ENCODE peak calls at places on chromosomes 1 and 21, in six cellular contexts. One of them, this sample, is unnamed.

GRCh38 chr1:33181038-33181861 is 593 bp downstream of the TRIM62 start:
- DNase-seq in Peyer's patch: peak
- DNase-seq in fibroblast of lung: peak
- DNase-seq in CD8-positive, alpha-beta T cell: peak
- DNase-seq in tibial nerve: no peak
- DNase-seq in foreskin keratinocyte: peak
- DNase-seq in this sample: peak

GRCh38 chr1:35884934-35885333 is 1.9 kb downstream of the AGO1 start:
- DNase-seq in Peyer's patch: no peak
- DNase-seq in fibroblast of lung: no peak
- DNase-seq in CD8-positive, alpha-beta T cell: no peak
- DNase-seq in tibial nerve: no peak
- DNase-seq in foreskin keratinocyte: no peak
- DNase-seq in this sample: no peak

GRCh38 chr1:8816831-8817412 is 518 bp downstream of the RERE start:
- DNase-seq in Peyer's patch: peak
- DNase-seq in fibroblast of lung: peak
- DNase-seq in CD8-positive, alpha-beta T cell: peak
- DNase-seq in tibial nerve: no peak
- DNase-seq in foreskin keratinocyte: no peak
- DNase-seq in this sample: peak

GRCh38 chr1:41500781-41501518 is 16.5 kb upstream of the EDN2 start:
- DNase-seq in Peyer's patch: no peak
- DNase-seq in fibroblast of lung: peak
- DNase-seq in CD8-positive, alpha-beta T cell: no peak
- DNase-seq in tibial nerve: no peak
- DNase-seq in foreskin keratinocyte: peak
- DNase-seq in this sample: no peak

GRCh38 chr1:172118618-172119017 is 277.3 kb downstream of the DNM3 start:
- DNase-seq in Peyer's patch: no peak
- DNase-seq in fibroblast of lung: no peak
- DNase-seq in CD8-positive, alpha-beta T cell: no peak
- DNase-seq in tibial nerve: no peak
- DNase-seq in foreskin keratinocyte: no peak
- DNase-seq in this sample: no peak

GRCh38 chr1:8116892-8117262 is 90.8 kb upstream of the ERRFI1 start:
- DNase-seq in Peyer's patch: no peak
- DNase-seq in fibroblast of lung: peak
- DNase-seq in CD8-positive, alpha-beta T cell: no peak
- DNase-seq in tibial nerve: peak
- DNase-seq in foreskin keratinocyte: no peak
- DNase-seq in this sample: peak

GRCh38 chr21:33642896-33643657 is 776 bp downstream of the ITSN1 start:
- DNase-seq in Peyer's patch: no peak
- DNase-seq in fibroblast of lung: peak
- DNase-seq in CD8-positive, alpha-beta T cell: no peak
- DNase-seq in tibial nerve: no peak
- DNase-seq in foreskin keratinocyte: no peak
- DNase-seq in this sample: peak

GRCh38 chr1:246930830-246931548 is 759 bp downstream of the AHCTF1 start:
- DNase-seq in Peyer's patch: peak
- DNase-seq in fibroblast of lung: peak
- DNase-seq in CD8-positive, alpha-beta T cell: peak
- DNase-seq in tibial nerve: peak
- DNase-seq in foreskin keratinocyte: peak
- DNase-seq in this sample: peak

GRCh38 chr1:17347769-17348592 is 24.0 kb upstream of the PADI6 start:
- DNase-seq in Peyer's patch: no peak
- DNase-seq in fibroblast of lung: peak
- DNase-seq in CD8-positive, alpha-beta T cell: no peak
- DNase-seq in tibial nerve: no peak
- DNase-seq in foreskin keratinocyte: peak
- DNase-seq in this sample: no peak

GRCh38 chr1:164518692-164519332 is 40.2 kb upstream of the PBX1 start:
- DNase-seq in Peyer's patch: no peak
- DNase-seq in fibroblast of lung: no peak
- DNase-seq in CD8-positive, alpha-beta T cell: no peak
- DNase-seq in tibial nerve: no peak
- DNase-seq in foreskin keratinocyte: no peak
- DNase-seq in this sample: no peak

GRCh38 chr1:6588128-6588892 is 8.5 kb downstream of the ZBTB48 start:
- DNase-seq in Peyer's patch: no peak
- DNase-seq in fibroblast of lung: no peak
- DNase-seq in CD8-positive, alpha-beta T cell: no peak
- DNase-seq in tibial nerve: no peak
- DNase-seq in foreskin keratinocyte: peak
- DNase-seq in this sample: no peak

GRCh38 chr1:202126426-202126825 is 3.7 kb downstream of the GPR37L1 start:
- DNase-seq in Peyer's patch: no peak
- DNase-seq in fibroblast of lung: no peak
- DNase-seq in CD8-positive, alpha-beta T cell: no peak
- DNase-seq in tibial nerve: no peak
- DNase-seq in foreskin keratinocyte: no peak
- DNase-seq in this sample: no peak

GRCh38 chr1:230012093-230012393 is 55.0 kb upstream of the GALNT2 start:
- DNase-seq in Peyer's patch: no peak
- DNase-seq in fibroblast of lung: no peak
- DNase-seq in CD8-positive, alpha-beta T cell: no peak
- DNase-seq in tibial nerve: no peak
- DNase-seq in foreskin keratinocyte: no peak
- DNase-seq in this sample: no peak

GRCh38 chr1:100606438-100606837 is 68.5 kb downstream of the GPR88 start:
- DNase-seq in Peyer's patch: no peak
- DNase-seq in fibroblast of lung: peak
- DNase-seq in CD8-positive, alpha-beta T cell: no peak
- DNase-seq in tibial nerve: no peak
- DNase-seq in foreskin keratinocyte: no peak
- DNase-seq in this sample: peak

GRCh38 chr1:93615201-93616150 is 66.2 kb downstream of the BCAR3 start:
- DNase-seq in Peyer's patch: peak
- DNase-seq in fibroblast of lung: peak
- DNase-seq in CD8-positive, alpha-beta T cell: no peak
- DNase-seq in tibial nerve: no peak
- DNase-seq in foreskin keratinocyte: peak
- DNase-seq in this sample: no peak

GRCh38 chr21:45372732-45373355 is 32.1 kb upstream of the COL18A1 start:
- DNase-seq in Peyer's patch: no peak
- DNase-seq in fibroblast of lung: peak
- DNase-seq in CD8-positive, alpha-beta T cell: no peak
- DNase-seq in tibial nerve: no peak
- DNase-seq in foreskin keratinocyte: peak
- DNase-seq in this sample: no peak

GRCh38 chr1:3501856-3502665 is 47.6 kb downstream of the ARHGEF16 start:
- DNase-seq in Peyer's patch: peak
- DNase-seq in fibroblast of lung: peak
- DNase-seq in CD8-positive, alpha-beta T cell: no peak
- DNase-seq in tibial nerve: peak
- DNase-seq in foreskin keratinocyte: no peak
- DNase-seq in this sample: peak

GRCh38 chr1:62396871-62397270 is 40.0 kb upstream of the USP1 start:
- DNase-seq in Peyer's patch: no peak
- DNase-seq in fibroblast of lung: no peak
- DNase-seq in CD8-positive, alpha-beta T cell: no peak
- DNase-seq in tibial nerve: no peak
- DNase-seq in foreskin keratinocyte: no peak
- DNase-seq in this sample: no peak

GRCh38 chr1:158353333-158354038 is at the start of gene CD1E:
- DNase-seq in Peyer's patch: no peak
- DNase-seq in fibroblast of lung: no peak
- DNase-seq in CD8-positive, alpha-beta T cell: no peak
- DNase-seq in tibial nerve: no peak
- DNase-seq in foreskin keratinocyte: no peak
- DNase-seq in this sample: no peak
- TF ChIP-seq CTCF in Peyer's patch: no peak
- TF ChIP-seq CTCF in fibroblast of lung: no peak
- TF ChIP-seq CTCF in CD8-positive, alpha-beta T cell: no peak
- TF ChIP-seq CTCF in tibial nerve: no peak
- TF ChIP-seq CTCF in foreskin keratinocyte: no peak
- TF ChIP-seq CTCF in this sample: no peak

GRCh38 chr1:151007853-151008243 is 401 bp upstream of the PRUNE1 start:
- DNase-seq in Peyer's patch: no peak
- DNase-seq in fibroblast of lung: no peak
- DNase-seq in CD8-positive, alpha-beta T cell: no peak
- DNase-seq in tibial nerve: no peak
- DNase-seq in foreskin keratinocyte: no peak
- DNase-seq in this sample: no peak

GRCh38 chr1:151003175-151003574 is 3.5 kb downstream of the MINDY1 start:
- DNase-seq in Peyer's patch: no peak
- DNase-seq in fibroblast of lung: no peak
- DNase-seq in CD8-positive, alpha-beta T cell: no peak
- DNase-seq in tibial nerve: no peak
- DNase-seq in foreskin keratinocyte: no peak
- DNase-seq in this sample: no peak

GRCh38 chr1:151006331-151007052 is at the start of gene MINDY1:
- DNase-seq in Peyer's patch: peak
- DNase-seq in fibroblast of lung: peak
- DNase-seq in CD8-positive, alpha-beta T cell: no peak
- DNase-seq in tibial nerve: peak
- DNase-seq in foreskin keratinocyte: peak
- DNase-seq in this sample: peak

GRCh38 chr1:151008244-151009205 is at the start of gene PRUNE1:
- DNase-seq in Peyer's patch: peak
- DNase-seq in fibroblast of lung: peak
- DNase-seq in CD8-positive, alpha-beta T cell: peak
- DNase-seq in tibial nerve: peak
- DNase-seq in foreskin keratinocyte: peak
- DNase-seq in this sample: peak

GRCh38 chr1:151005729-151006330 is 872 bp downstream of the MINDY1 start:
- DNase-seq in Peyer's patch: no peak
- DNase-seq in fibroblast of lung: no peak
- DNase-seq in CD8-positive, alpha-beta T cell: no peak
- DNase-seq in tibial nerve: no peak
- DNase-seq in foreskin keratinocyte: no peak
- DNase-seq in this sample: no peak
- H3K27ac ChIP-seq in Peyer's patch: peak
- H3K27ac ChIP-seq in fibroblast of lung: peak
- H3K27ac ChIP-seq in CD8-positive, alpha-beta T cell: peak
- H3K27ac ChIP-seq in tibial nerve: peak
- H3K27ac ChIP-seq in foreskin keratinocyte: no peak
- H3K27ac ChIP-seq in this sample: peak

GRCh38 chr1:157399984-157400382 is 152.3 kb downstream of the FCRL5 start:
- DNase-seq in Peyer's patch: no peak
- DNase-seq in fibroblast of lung: no peak
- DNase-seq in CD8-positive, alpha-beta T cell: no peak
- DNase-seq in tibial nerve: no peak
- DNase-seq in foreskin keratinocyte: no peak
- DNase-seq in this sample: no peak
- TF ChIP-seq CTCF in Peyer's patch: no peak
- TF ChIP-seq CTCF in fibroblast of lung: no peak
- TF ChIP-seq CTCF in CD8-positive, alpha-beta T cell: no peak
- TF ChIP-seq CTCF in tibial nerve: no peak
- TF ChIP-seq CTCF in foreskin keratinocyte: no peak
- TF ChIP-seq CTCF in this sample: no peak

GRCh38 chr1:205782627-205783470 is 7.6 kb upstream of the RAB29 start:
- DNase-seq in Peyer's patch: no peak
- DNase-seq in fibroblast of lung: no peak
- DNase-seq in CD8-positive, alpha-beta T cell: no peak
- DNase-seq in tibial nerve: no peak
- DNase-seq in foreskin keratinocyte: no peak
- DNase-seq in this sample: no peak

GRCh38 chr1:205786599-205786998 is 11.3 kb upstream of the RAB29 start:
- DNase-seq in Peyer's patch: no peak
- DNase-seq in fibroblast of lung: no peak
- DNase-seq in CD8-positive, alpha-beta T cell: no peak
- DNase-seq in tibial nerve: no peak
- DNase-seq in foreskin keratinocyte: no peak
- DNase-seq in this sample: no peak

GRCh38 chr1:205783904-205784303 is 8.6 kb upstream of the RAB29 start:
- DNase-seq in Peyer's patch: no peak
- DNase-seq in fibroblast of lung: peak
- DNase-seq in CD8-positive, alpha-beta T cell: no peak
- DNase-seq in tibial nerve: no peak
- DNase-seq in foreskin keratinocyte: no peak
- DNase-seq in this sample: peak

GRCh38 chr1:205791568-205792180 is 16.4 kb upstream of the RAB29 start:
- DNase-seq in Peyer's patch: peak
- DNase-seq in fibroblast of lung: peak
- DNase-seq in CD8-positive, alpha-beta T cell: peak
- DNase-seq in tibial nerve: peak
- DNase-seq in foreskin keratinocyte: peak
- DNase-seq in this sample: peak

GRCh38 chr1:205787287-205787916 is 12.1 kb upstream of the RAB29 start:
- DNase-seq in Peyer's patch: no peak
- DNase-seq in fibroblast of lung: no peak
- DNase-seq in CD8-positive, alpha-beta T cell: no peak
- DNase-seq in tibial nerve: no peak
- DNase-seq in foreskin keratinocyte: no peak
- DNase-seq in this sample: no peak
- H3K27ac ChIP-seq in Peyer's patch: no peak
- H3K27ac ChIP-seq in fibroblast of lung: no peak
- H3K27ac ChIP-seq in CD8-positive, alpha-beta T cell: no peak
- H3K27ac ChIP-seq in tibial nerve: no peak
- H3K27ac ChIP-seq in foreskin keratinocyte: no peak
- H3K27ac ChIP-seq in this sample: no peak